ENCODE peak calls at places on chromosome 15, in six cellular contexts. A, D, S, C, P and U are unnamed samples. For H3K9me3, the result is how much of the 10 kb centered on the place peaks cover.

GRCh38 chr15:85564686-85565085 is 184.3 kb downstream of the AKAP13 start:
- DNase-seq in D (no peak), S (no peak), P (no peak), A (no peak), C (no peak), U (no peak)

GRCh38 chr15:36791849-36792618 is 212.6 kb downstream of the CDIN1 start:
- DNase-seq in C (no peak), S (no peak), D (no peak), A (peak), P (no peak), U (no peak)

GRCh38 chr15:100765458-100766224 is 114.0 kb upstream of the ALDH1A3 start:
- DNase-seq in S (no peak), A (no peak), P (no peak), C (no peak), D (no peak), U (no peak)

GRCh38 chr15:63915888-63916731 is 82.4 kb upstream of the HERC1 start:
- DNase-seq in D (peak), P (no peak), A (no peak), S (peak), C (peak), U (no peak)

GRCh38 chr15:60626051-60626450 is 147.1 kb upstream of the ICE2 start:
- DNase-seq in S (no peak), A (no peak), C (no peak), P (no peak), D (no peak), U (no peak)

GRCh38 chr15:55599384-55599783 is 11.2 kb upstream of the PYGO1 start:
- DNase-seq in P (no peak), A (no peak), C (no peak), D (no peak), S (no peak), U (no peak)

GRCh38 chr15:96273317-96274086 is 57.0 kb upstream of the NR2F2 start:
- DNase-seq in D (peak), S (no peak), A (no peak), C (peak), P (no peak), U (no peak)

GRCh38 chr15:32029862-32030781 is at the start of gene CHRNA7:
- DNase-seq in D (peak), P (peak), A (peak), C (peak), S (peak), U (peak)

GRCh38 chr15:58742424-58743160 is 6.9 kb downstream of the ADAM10 start:
- DNase-seq in P (no peak), C (no peak), D (no peak), A (no peak), S (no peak), U (no peak)

GRCh38 chr15:65757256-65757655 is 34.8 kb downstream of the DENND4A start:
- DNase-seq in S (no peak), C (no peak), P (no peak), A (no peak), D (no peak), U (no peak)

GRCh38 chr15:57064033-57064432 is 145.6 kb downstream of the TCF12 start:
- DNase-seq in C (no peak), S (no peak), A (no peak), D (no peak), P (no peak), U (no peak)

GRCh38 chr15:62895905-62896316 is 146.6 kb upstream of the TPM1 start:
- DNase-seq in D (peak), P (no peak), C (no peak), S (no peak), A (no peak), U (no peak)

GRCh38 chr15:39657181-39657580 is 76.3 kb downstream of the THBS1 start:
- DNase-seq in P (no peak), D (no peak), S (no peak), C (no peak), A (no peak), U (no peak)

GRCh38 chr15:100533934-100534333 is 5.2 kb upstream of the CERS3 start:
- DNase-seq in A (no peak), D (no peak), C (no peak), P (no peak), S (no peak), U (no peak)

GRCh38 chr15:48144889-48145288 is 24.1 kb downstream of the SLC24A5 start:
- DNase-seq in D (no peak), A (no peak), S (no peak), P (no peak), C (no peak), U (no peak)

GRCh38 chr15:89806565-89807550 is 7.8 kb downstream of the ANPEP start:
- DNase-seq in S (peak), D (no peak), C (no peak), A (no peak), P (peak), U (peak)

GRCh38 chr15:41727143-41727542 is 47.1 kb upstream of the MAPKBP1 start:
- DNase-seq in P (no peak), S (no peak), C (no peak), A (no peak), D (no peak), U (no peak)

GRCh38 chr15:77580991-77581682 is 51.6 kb downstream of the LINGO1 start:
- DNase-seq in D (no peak), P (peak), C (peak), A (peak), S (no peak), U (no peak)

GRCh38 chr15:89389841-89390603 is 55.4 kb upstream of the POLG start:
- DNase-seq in C (no peak), D (no peak), P (no peak), S (peak), A (no peak), U (no peak)

GRCh38 chr15:40749151-40749630 is 5.9 kb downstream of the RMDN3 start:
- DNase-seq in P (no peak), S (no peak), A (no peak), D (no peak), C (no peak), U (no peak)

GRCh38 chr15:97691799-97692198 is 268.7 kb upstream of the ARRDC4 start:
- DNase-seq in D (peak), P (no peak), A (no peak), C (peak), S (no peak), U (no peak)

GRCh38 chr15:80514071-80514780 is 110.0 kb downstream of the ARNT2 start:
- DNase-seq in A (no peak), C (no peak), P (no peak), D (no peak), S (no peak), U (no peak)

GRCh38 chr15:57472861-57473260 is 96.6 kb downstream of the CGNL1 start:
- DNase-seq in D (no peak), S (no peak), A (no peak), C (no peak), P (no peak), U (no peak)

GRCh38 chr15:66702770-66703539 is 919 bp downstream of the SMAD6 start:
- DNase-seq in S (peak), P (peak), A (peak), C (no peak), D (no peak), U (peak)

GRCh38 chr15:81914734-81915234 is 131.0 kb downstream of the MEX3B start:
- DNase-seq in A (peak), P (no peak), C (peak), D (no peak), S (no peak), U (no peak)

GRCh38 chr15:69668963-69669362 is 216.3 kb downstream of the RPLP1 start:
- DNase-seq in D (no peak), A (no peak), C (no peak), P (peak), S (no peak), U (peak)

GRCh38 chr15:65400760-65401606 is 21.8 kb downstream of the IGDCC4 start:
- DNase-seq in D (peak), P (peak), S (peak), A (peak), C (peak), U (peak)

GRCh38 chr15:68584704-68585573 is 6.1 kb downstream of the CORO2B start:
- DNase-seq in S (no peak), C (no peak), A (no peak), D (no peak), P (no peak), U (no peak)

GRCh38 chr15:74041311-74041756 is 41.0 kb downstream of the GOLGA6A start:
- DNase-seq in D (no peak), P (no peak), A (no peak), S (no peak), C (no peak), U (no peak)

GRCh38 chr15:27897481-27897880 is 201.6 kb downstream of the OCA2 start:
- DNase-seq in D (no peak), P (no peak), A (no peak), S (no peak), C (no peak), U (no peak)
- H3K9me3 ChIP-seq in D (under half), P (half or more), A (under half), S (under half), C (under half), U (half or more)

GRCh38 chr15:90915808-90916440 is 12.8 kb downstream of the MAN2A2 start:
- DNase-seq in P (peak), D (no peak), A (peak), C (no peak), S (no peak), U (peak)

GRCh38 chr15:90918034-90918788 is 14.1 kb downstream of the HDDC3 start:
- DNase-seq in P (no peak), D (no peak), S (no peak), C (no peak), A (no peak), U (no peak)

GRCh38 chr15:90916461-90916860 is 13.4 kb downstream of the MAN2A2 start:
- DNase-seq in A (no peak), C (no peak), S (no peak), P (no peak), D (no peak), U (peak)

GRCh38 chr15:90917569-90917968 is 14.5 kb downstream of the MAN2A2 start:
- DNase-seq in A (no peak), C (no peak), P (no peak), D (no peak), S (no peak), U (no peak)

DNA sequence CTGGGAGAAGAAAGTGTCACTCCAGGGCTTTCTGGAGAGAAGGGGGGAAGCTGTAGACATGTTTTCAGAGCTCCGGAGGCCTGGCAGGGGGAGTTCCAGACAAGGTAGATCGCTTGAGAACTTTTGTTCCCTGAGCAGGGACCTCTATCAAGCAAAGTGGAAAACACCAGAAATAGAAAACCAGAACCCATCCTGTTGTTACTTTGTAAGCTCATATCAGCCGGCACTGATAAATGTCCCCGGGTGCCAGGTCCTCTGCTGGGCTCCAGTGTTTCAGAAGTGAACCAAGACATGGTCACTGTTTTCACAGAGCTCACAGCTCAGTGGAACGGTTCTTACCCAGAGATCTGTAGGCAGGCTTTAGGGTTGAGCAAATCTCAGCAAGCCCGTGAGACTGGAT is 13.5 kb downstream of the HDDC3 start:
- DNase-seq in A (no peak), S (no peak), P (no peak), C (no peak), D (no peak), U (peak)
- H3K9me3 ChIP-seq in A (under half), S (under half), P (under half), C (under half), D (under half), U (under half)

DNA sequence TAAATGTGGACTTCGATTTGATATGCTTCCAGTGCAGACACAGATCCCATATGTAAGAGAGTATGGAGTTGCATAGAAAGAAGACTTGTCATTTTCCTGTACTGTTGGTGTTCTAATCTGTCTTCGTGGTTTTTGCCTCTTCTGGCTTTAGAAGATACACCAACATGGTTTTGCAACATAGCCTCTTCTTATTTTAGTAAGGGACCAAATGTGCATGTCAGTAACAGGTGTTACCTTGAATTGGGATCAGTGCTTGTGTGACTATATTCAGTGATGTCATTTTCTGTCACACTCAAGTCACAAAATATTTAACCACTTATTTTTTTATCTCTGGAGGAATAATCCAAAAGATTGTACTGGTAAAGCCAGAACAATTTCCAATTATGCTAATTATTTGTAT is 140.4 kb downstream of the SNRPN start:
- DNase-seq in D (no peak), C (no peak), A (no peak), P (no peak), S (no peak), U (no peak)
- H3K9me3 ChIP-seq in D (under half), C (under half), A (half or more), P (half or more), S (under half), U (half or more)

GRCh38 chr15:27328616-27329015 is 357.6 kb downstream of the GABRG3 start:
- DNase-seq in A (no peak), C (no peak), D (no peak), S (no peak), P (no peak), U (no peak)

GRCh38 chr15:27327467-27328045 is 356.6 kb downstream of the GABRG3 start:
- DNase-seq in C (no peak), S (no peak), P (no peak), D (no peak), A (no peak), U (no peak)

GRCh38 chr15:27324871-27325270 is 353.9 kb downstream of the GABRG3 start:
- DNase-seq in S (no peak), A (no peak), D (no peak), C (no peak), P (no peak), U (no peak)
- H3K9me3 ChIP-seq in S (under half), A (under half), D (under half), C (under half), P (under half), U (half or more)

DNA sequence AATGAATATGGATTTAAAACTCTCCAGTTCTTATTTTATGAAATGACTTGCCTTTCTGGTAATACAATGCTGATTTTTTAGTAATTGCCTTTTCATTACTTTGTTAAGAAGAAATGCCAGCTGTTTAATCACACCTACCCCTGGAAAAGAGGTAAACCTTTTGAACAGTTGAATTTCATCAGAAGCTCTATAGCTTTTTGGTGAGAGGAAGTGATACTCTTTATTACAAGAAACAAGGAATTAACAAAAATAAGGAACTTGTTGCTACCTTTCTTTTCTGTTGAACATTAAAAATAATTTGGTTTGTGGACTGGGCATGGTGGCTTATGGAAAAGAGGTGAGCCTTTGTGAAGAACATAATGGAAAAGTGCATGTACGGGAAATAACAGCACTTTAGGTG is 19.7 kb downstream of the BLOC1S6 start:
- DNase-seq in C (no peak), P (no peak), S (no peak), A (no peak), D (no peak), U (no peak)
- H3K9me3 ChIP-seq in C (under half), P (under half), S (under half), A (under half), D (under half), U (under half)

GRCh38 chr15:51620647-51621046 is 1.9 kb downstream of the DMXL2 start:
- DNase-seq in P (no peak), C (no peak), S (no peak), D (no peak), A (no peak), U (no peak)
- H3K9me3 ChIP-seq in P (under half), C (under half), S (under half), D (under half), A (under half), U (under half)